ENCODE peak calls at places on chromosomes 4 and X, in nine cellular contexts. D, O, I, F, T, Y, K, L and Q are unnamed samples.

GRCh38 chrX:153845842-153846241 is 15.5 kb upstream of the PDZD4 start:
- DNase-seq in D (no peak), O (no peak), I (no peak), F (no peak), T (no peak), Y (no peak), K (no peak), L (no peak), Q (no peak)

GRCh38 chrX:11399481-11399880 is 106.3 kb downstream of the AMELX start:
- DNase-seq in D (no peak), O (no peak), I (no peak), F (no peak), T (no peak), Y (no peak), K (no peak), L (no peak), Q (no peak)

GRCh38 chrX:23559975-23560374 is 107.3 kb upstream of the PRDX4 start:
- DNase-seq in D (no peak), O (no peak), I (no peak), F (no peak), T (no peak), Y (no peak), K (no peak), L (no peak), Q (no peak)

GRCh38 chr4:39324446-39324845 is 41.7 kb downstream of the RFC1 start:
- DNase-seq in D (no peak), O (no peak), I (no peak), F (no peak), T (no peak), Y (no peak), K (no peak), L (no peak), Q (peak; percentile 21)

GRCh38 chr4:137253949-137254348 is 278.3 kb downstream of the PCDH18 start:
- DNase-seq in D (no peak), O (no peak), I (no peak), F (no peak), T (no peak), Y (peak; percentile 61), K (no peak), L (no peak), Q (no peak)

GRCh38 chrX:121579016-121579760 is 531.8 kb downstream of the GLUD2 start:
- DNase-seq in D (no peak), O (no peak), I (no peak), F (peak; percentile 21), T (peak; percentile 12), Y (peak; percentile 36), K (no peak), L (no peak), Q (peak; percentile 55)

GRCh38 chrX:826448-826847 is 195.9 kb downstream of the SHOX start:
- DNase-seq in D (no peak), O (no peak), I (no peak), F (no peak), T (no peak), Y (peak; percentile 11), K (no peak), L (no peak), Q (no peak)

GRCh38 chr4:182975806-182976205 is 58.6 kb upstream of the DCTD start:
- DNase-seq in D (no peak), O (no peak), I (no peak), F (peak; percentile 50), T (no peak), Y (peak; percentile 92), K (no peak), L (peak; percentile 61), Q (peak; percentile 71)

GRCh38 chrX:52923781-52924241 is 26.7 kb downstream of the FAM156B start:
- DNase-seq in D (no peak), O (no peak), I (peak; percentile 63), F (peak; percentile 14), T (no peak), Y (peak; percentile 61), K (no peak), L (no peak), Q (no peak)